ENCODE peak calls at places on chromosomes 3 and 15, in nine cellular contexts. B is adrenal gland, I is heart left ventricle, X is AG04450, Q is fibroblast of the aortic adventitia, P is astrocyte of the spinal cord, K is GM20000, O is WTC11, C is fibroblast of mammary gland. R is an unnamed sample.

GRCh38 chr3:49668861-49669260 is 5.3 kb upstream of the APEH start:
- DNase-seq in I (no peak), O (no peak), B (no peak), C (no peak), X (no peak), P (peak; percentile 17), K (no peak), Q (peak; percentile 36), R (no peak)

GRCh38 chr3:107982165-107982564 is 108.7 kb downstream of the CD47 start:
- DNase-seq in X (no peak), B (no peak), I (no peak), K (no peak), C (no peak), O (no peak), Q (no peak), P (no peak), R (no peak)

GRCh38 chr3:127671523-127672428 is 976 bp upstream of the ABTB1 start:
- DNase-seq in X (no peak), K (peak; percentile 60), O (no peak), C (no peak), B (no peak), Q (no peak), I (no peak), P (no peak), R (peak; percentile 5)

GRCh38 chr3:195522254-195523023 is 20.7 kb downstream of the PPP1R2 start:
- DNase-seq in O (no peak), K (peak; percentile 50), C (peak; percentile 55), I (no peak), B (no peak), Q (peak; percentile 68), X (no peak), P (peak; percentile 30), R (peak; percentile 13)

GRCh38 chr3:140972833-140973232 is 31.2 kb downstream of the SLC25A36 start:
- DNase-seq in P (peak; percentile 31), B (no peak), K (peak; percentile 18), C (peak; percentile 31), O (no peak), I (no peak), X (no peak), Q (peak; percentile 32), R (no peak)

GRCh38 chr3:108035751-108036150 is 55.1 kb downstream of the CD47 start:
- DNase-seq in B (peak; percentile 17), K (no peak), X (no peak), C (peak; percentile 8), P (no peak), Q (no peak), O (no peak), I (no peak), R (no peak)

GRCh38 chr3:55061619-55062018 is 133.8 kb upstream of the LRTM1 start:
- DNase-seq in B (no peak), O (no peak), Q (peak; percentile 13), K (no peak), P (peak; percentile 12), X (no peak), C (no peak), I (no peak), R (no peak)

GRCh38 chr15:86690566-86690965 is 610.9 kb downstream of the AGBL1 start:
- DNase-seq in I (no peak), K (no peak), X (no peak), C (no peak), B (no peak), P (no peak), Q (no peak), O (no peak), R (no peak)

GRCh38 chr3:182349951-182350350 is 443.4 kb upstream of the ATP11B start:
- DNase-seq in B (no peak), K (no peak), Q (no peak), I (no peak), C (no peak), X (no peak), P (no peak), O (no peak), R (no peak)

GRCh38 chr3:196775938-196776337 is 36.3 kb downstream of the PAK2 start:
- DNase-seq in X (no peak), O (no peak), K (no peak), C (no peak), P (no peak), B (no peak), Q (no peak), I (no peak), R (no peak)
- TF ChIP-seq CTCF in X (no peak), O (no peak), K (no peak), C (no peak), P (no peak), B (no peak), Q (no peak), I (no peak), R (no peak)

GRCh38 chr3:94522488-94522887 is 459.6 kb downstream of the NSUN3 start:
- DNase-seq in C (no peak), Q (no peak), X (no peak), O (no peak), B (no peak), K (no peak), P (no peak), I (no peak), R (no peak)
- TF ChIP-seq CTCF in C (no peak), Q (peak; percentile 6), X (peak; percentile 43), O (peak; percentile 25), B (no peak), K (no peak), P (peak; percentile 37), I (no peak), R (peak; percentile 60)

GRCh38 chr3:168249539-168250414 is 154.1 kb upstream of the GOLIM4 start:
- DNase-seq in O (peak; percentile 92), K (peak; percentile 90), Q (peak; percentile 54), I (peak; percentile 83), X (peak; percentile 32), C (peak; percentile 54), B (peak; percentile 58), P (peak; percentile 79), R (peak; percentile 77)
- TF ChIP-seq CTCF in O (no peak), K (peak; percentile 65), Q (no peak), I (peak; percentile 40), X (peak; percentile 38), C (peak; percentile 6), B (no peak), P (peak; percentile 48), R (no peak)

GRCh38 chr15:81407151-81407550 is 33.1 kb upstream of the TMC3 start:
- DNase-seq in Q (no peak), P (no peak), I (no peak), C (no peak), X (no peak), B (no peak), K (no peak), O (no peak), R (no peak)

GRCh38 chr15:81411969-81412633 is 38.1 kb upstream of the TMC3 start:
- DNase-seq in I (no peak), X (no peak), P (no peak), Q (peak; percentile 13), C (no peak), K (no peak), B (no peak), O (no peak), R (no peak)

GRCh38 chr15:81411056-81411455 is 37.0 kb upstream of the TMC3 start:
- DNase-seq in K (no peak), I (no peak), C (no peak), X (no peak), B (no peak), O (peak; percentile 25), Q (no peak), P (no peak), R (no peak)

GRCh38 chr15:81407679-81408078 is 33.7 kb upstream of the TMC3 start:
- DNase-seq in C (no peak), K (no peak), Q (no peak), P (no peak), O (no peak), X (no peak), I (no peak), B (no peak), R (no peak)

GRCh38 chr15:81410318-81410753 is 36.3 kb upstream of the TMC3 start:
- DNase-seq in K (peak; percentile 46), P (peak; percentile 72), X (peak; percentile 37), O (peak; percentile 24), I (no peak), B (peak; percentile 16), C (peak; percentile 88), Q (peak; percentile 92), R (peak; percentile 60)
- TF ChIP-seq CTCF in K (no peak), P (peak; percentile 48), X (peak; percentile 57), O (no peak), I (peak; percentile 47), B (peak; percentile 49), C (peak; percentile 52), Q (peak; percentile 55), R (peak; percentile 58)

DNA sequence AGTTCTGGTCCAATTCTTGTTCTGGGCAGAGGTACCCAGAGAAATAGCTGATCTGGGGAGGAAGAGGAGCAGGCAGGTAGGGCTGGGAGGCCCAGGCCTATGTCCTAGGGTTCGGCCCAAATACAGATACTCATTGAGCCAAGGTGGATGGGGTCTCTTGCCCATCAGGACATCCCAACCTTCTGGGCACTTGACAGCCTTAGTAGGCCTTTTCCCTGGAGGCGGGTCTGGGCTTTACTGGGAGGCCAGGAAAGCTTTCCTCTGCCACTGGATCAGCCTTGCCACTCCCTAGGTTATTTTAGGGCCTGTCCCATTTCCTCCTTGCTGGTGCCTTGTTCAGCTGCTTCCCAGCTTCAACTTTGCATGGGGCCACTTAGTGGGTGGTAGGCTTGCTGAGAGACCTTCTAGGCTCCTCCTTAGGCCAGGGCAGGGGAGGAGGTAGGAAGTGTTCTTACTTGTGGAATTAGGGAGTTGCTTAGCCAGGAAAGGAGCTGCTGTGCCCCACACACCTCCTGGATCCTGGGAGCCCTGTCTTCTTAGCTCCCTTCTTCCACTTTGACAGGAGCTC is 9.7 kb downstream of the TEX264 start:
- DNase-seq in O (no peak), I (peak; percentile 11), Q (no peak), X (no peak), B (no peak), C (no peak), P (no peak), K (no peak), R (no peak)
- TF ChIP-seq CTCF in O (no peak), I (no peak), Q (no peak), X (no peak), B (no peak), C (no peak), P (no peak), K (no peak), R (no peak)

GRCh38 chr3:51954713-51955112 is 468 bp upstream of the GPR62 start:
- DNase-seq in P (no peak), I (no peak), Q (no peak), C (no peak), O (no peak), X (no peak), B (no peak), K (no peak), R (no peak)

GRCh38 chr3:51955175-51955892 is at the start of gene GPR62:
- DNase-seq in C (no peak), B (no peak), X (no peak), Q (no peak), P (no peak), K (no peak), I (peak; percentile 25), O (no peak), R (no peak)

GRCh38 chr3:51957520-51958205 is 2.5 kb downstream of the GPR62 start:
- DNase-seq in O (no peak), I (peak; percentile 43), C (no peak), X (no peak), B (no peak), Q (no peak), K (no peak), P (no peak), R (no peak)

GRCh38 chr3:51954120-51954519 is 1.1 kb upstream of the GPR62 start:
- DNase-seq in B (no peak), X (no peak), O (no peak), I (no peak), Q (no peak), K (no peak), C (no peak), P (no peak), R (no peak)

GRCh38 chr3:51955893-51956770 is 951 bp downstream of the GPR62 start:
- DNase-seq in B (peak; percentile 61), Q (peak; percentile 22), K (peak; percentile 72), O (peak; percentile 86), C (peak; percentile 45), P (peak; percentile 38), X (no peak), I (peak; percentile 84), R (peak; percentile 62)
- TF ChIP-seq CTCF in B (peak; percentile 57), Q (peak; percentile 35), K (no peak), O (peak; percentile 67), C (peak; percentile 29), P (peak; percentile 56), X (peak; percentile 49), I (peak; percentile 31), R (peak; percentile 38)

R was measured in endothelial cell.